ENCODE peak calls at places on chromosomes 16 and 17, in four cellular contexts. One of them, this sample, is unnamed.

GRCh38 chr16:80063028-80063767 is 462.7 kb upstream of the MAF start:
- DNase-seq in stomach: no peak
- DNase-seq in breast epithelium: no peak
- DNase-seq in K562: no peak
- DNase-seq in this sample: peak; percentile 42

GRCh38 chr17:49518346-49519078 is 23.4 kb downstream of the NGFR start:
- DNase-seq in stomach: no peak
- DNase-seq in breast epithelium: no peak
- DNase-seq in K562: no peak
- DNase-seq in this sample: no peak

GRCh38 chr16:28001184-28001583 is 62.3 kb downstream of the GSG1L start:
- DNase-seq in stomach: no peak
- DNase-seq in breast epithelium: no peak
- DNase-seq in K562: no peak
- DNase-seq in this sample: no peak

GRCh38 chr16:4011940-4012629 is 104.2 kb downstream of the ADCY9 start:
- DNase-seq in stomach: no peak
- DNase-seq in breast epithelium: no peak
- DNase-seq in K562: no peak
- DNase-seq in this sample: no peak

GRCh38 chr17:37698856-37699255 is 46.0 kb downstream of the HNF1B start:
- DNase-seq in stomach: no peak
- DNase-seq in breast epithelium: no peak
- DNase-seq in K562: no peak
- DNase-seq in this sample: no peak

GRCh38 chr17:42288078-42288984 is at the start of gene STAT5A:
- DNase-seq in stomach: peak; percentile 89
- DNase-seq in breast epithelium: peak; percentile 93
- DNase-seq in K562: peak; percentile 75
- DNase-seq in this sample: peak; percentile 84

GRCh38 chr16:66205287-66206167 is 161.0 kb upstream of the CDH5 start:
- DNase-seq in stomach: no peak
- DNase-seq in breast epithelium: no peak
- DNase-seq in K562: no peak
- DNase-seq in this sample: no peak

GRCh38 chr17:30151471-30151870 is 34.9 kb downstream of the NSRP1 start:
- DNase-seq in stomach: no peak
- DNase-seq in breast epithelium: no peak
- DNase-seq in K562: no peak
- DNase-seq in this sample: no peak

GRCh38 chr16:77238593-77238992 is 39.4 kb downstream of the SYCE1L start:
- DNase-seq in stomach: no peak
- DNase-seq in breast epithelium: no peak
- DNase-seq in K562: no peak
- DNase-seq in this sample: no peak

GRCh38 chr16:85313541-85314208 is 201.4 kb upstream of the CIBAR2 start:
- DNase-seq in stomach: no peak
- DNase-seq in breast epithelium: no peak
- DNase-seq in K562: no peak
- DNase-seq in this sample: peak; percentile 39

GRCh38 chr16:592518-593306 is 2.8 kb downstream of the RAB40C start:
- DNase-seq in stomach: peak; percentile 73
- DNase-seq in breast epithelium: no peak
- DNase-seq in K562: no peak
- DNase-seq in this sample: peak; percentile 89

GRCh38 chr16:7363397-7364053 is 30.9 kb downstream of the RBFOX1 start:
- DNase-seq in stomach: peak; percentile 33
- DNase-seq in breast epithelium: no peak
- DNase-seq in K562: no peak
- DNase-seq in this sample: no peak

GRCh38 chr17:63675607-63676539 is 24.1 kb downstream of the LIMD2 start:
- DNase-seq in stomach: peak; percentile 93
- DNase-seq in breast epithelium: peak; percentile 80
- DNase-seq in K562: peak; percentile 95
- DNase-seq in this sample: peak; percentile 94

GRCh38 chr17:33526753-33527152 is 233.7 kb upstream of the ASIC2 start:
- DNase-seq in stomach: no peak
- DNase-seq in breast epithelium: no peak
- DNase-seq in K562: no peak
- DNase-seq in this sample: no peak

GRCh38 chr16:70659546-70659945 is 13.2 kb downstream of the IL34 start:
- DNase-seq in stomach: no peak
- DNase-seq in breast epithelium: no peak
- DNase-seq in K562: no peak
- DNase-seq in this sample: no peak

GRCh38 chr17:7383742-7384488 is 3.0 kb downstream of the TNK1 start:
- DNase-seq in stomach: peak; percentile 34
- DNase-seq in breast epithelium: no peak
- DNase-seq in K562: no peak
- DNase-seq in this sample: no peak

DNA sequence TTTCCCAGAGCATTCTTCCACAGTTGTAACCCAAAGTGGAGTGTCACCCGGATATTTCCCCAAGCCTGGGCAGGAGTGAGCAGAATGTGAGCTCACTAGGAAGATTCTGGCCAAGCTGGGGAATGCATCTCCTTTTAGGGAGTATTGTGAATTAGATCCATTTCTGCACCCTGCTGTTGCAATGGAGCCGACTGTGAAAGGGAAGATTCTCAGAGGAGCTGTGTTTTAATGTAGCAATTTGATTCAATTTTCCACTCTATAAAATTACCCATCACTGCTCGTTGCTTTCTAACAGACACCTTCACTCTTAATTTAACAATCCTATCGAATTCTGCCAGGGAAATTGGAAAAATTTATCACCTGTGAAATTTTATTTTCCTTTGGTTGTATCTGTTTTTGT is 70.8 kb downstream of the SNX11 start:
- DNase-seq in stomach: no peak
- DNase-seq in breast epithelium: no peak
- DNase-seq in K562: no peak
- DNase-seq in this sample: no peak
- TF ChIP-seq POLR2AphosphoS5 in stomach: no peak
- TF ChIP-seq POLR2AphosphoS5 in breast epithelium: no peak
- TF ChIP-seq POLR2AphosphoS5 in K562: no peak
- TF ChIP-seq POLR2AphosphoS5 in this sample: no peak

DNA sequence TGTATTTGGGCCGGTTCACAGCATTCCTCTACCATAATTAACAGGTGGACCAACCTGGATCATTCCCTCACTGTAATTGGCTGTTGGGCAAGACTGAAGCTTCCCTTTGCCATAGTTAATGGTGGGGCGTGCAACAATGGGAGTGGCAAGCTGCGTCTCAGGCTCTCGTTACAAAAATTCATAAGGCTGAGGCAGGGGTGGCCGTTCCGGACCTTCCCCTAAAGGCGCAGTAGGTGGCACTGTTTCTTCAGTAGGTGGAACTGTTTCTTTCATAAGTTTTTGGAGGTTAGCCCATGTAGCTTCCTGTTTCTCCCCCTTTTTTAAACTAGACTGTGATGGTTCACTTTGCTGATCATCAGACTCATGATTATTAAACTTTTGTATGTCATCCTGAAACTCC is 17.0 kb upstream of the TMC5 start:
- DNase-seq in stomach: no peak
- DNase-seq in breast epithelium: no peak
- DNase-seq in K562: peak; percentile 41
- DNase-seq in this sample: no peak
- TF ChIP-seq CTCF in stomach: no peak
- TF ChIP-seq CTCF in breast epithelium: no peak
- TF ChIP-seq CTCF in K562: peak; percentile 43
- TF ChIP-seq CTCF in this sample: peak; percentile 24

GRCh38 chr17:44795928-44796327 is 34.2 kb downstream of the GJC1 start:
- DNase-seq in stomach: no peak
- DNase-seq in breast epithelium: no peak
- DNase-seq in K562: no peak
- DNase-seq in this sample: no peak

GRCh38 chr17:44796731-44797130 is 33.4 kb downstream of the GJC1 start:
- DNase-seq in stomach: no peak
- DNase-seq in breast epithelium: no peak
- DNase-seq in K562: no peak
- DNase-seq in this sample: no peak

GRCh38 chr17:44793885-44794698 is 35.3 kb downstream of the ADAM11 start:
- DNase-seq in stomach: no peak
- DNase-seq in breast epithelium: no peak
- DNase-seq in K562: no peak
- DNase-seq in this sample: no peak

GRCh38 chr17:44795421-44795820 is 34.7 kb downstream of the GJC1 start:
- DNase-seq in stomach: no peak
- DNase-seq in breast epithelium: no peak
- DNase-seq in K562: no peak
- DNase-seq in this sample: no peak

GRCh38 chr17:44794699-44795413 is 35.2 kb downstream of the GJC1 start:
- DNase-seq in stomach: no peak
- DNase-seq in breast epithelium: no peak
- DNase-seq in K562: peak; percentile 44
- DNase-seq in this sample: no peak
- TF ChIP-seq POLR2AphosphoS5 in stomach: no peak
- TF ChIP-seq POLR2AphosphoS5 in breast epithelium: no peak
- TF ChIP-seq POLR2AphosphoS5 in K562: no peak
- TF ChIP-seq POLR2AphosphoS5 in this sample: no peak

GRCh38 chr16:61797296-61797695 is 238.9 kb downstream of the CDH8 start:
- DNase-seq in stomach: no peak
- DNase-seq in breast epithelium: no peak
- DNase-seq in K562: no peak
- DNase-seq in this sample: no peak
- TF ChIP-seq CTCF in stomach: no peak
- TF ChIP-seq CTCF in breast epithelium: no peak
- TF ChIP-seq CTCF in K562: no peak
- TF ChIP-seq CTCF in this sample: no peak

DNA sequence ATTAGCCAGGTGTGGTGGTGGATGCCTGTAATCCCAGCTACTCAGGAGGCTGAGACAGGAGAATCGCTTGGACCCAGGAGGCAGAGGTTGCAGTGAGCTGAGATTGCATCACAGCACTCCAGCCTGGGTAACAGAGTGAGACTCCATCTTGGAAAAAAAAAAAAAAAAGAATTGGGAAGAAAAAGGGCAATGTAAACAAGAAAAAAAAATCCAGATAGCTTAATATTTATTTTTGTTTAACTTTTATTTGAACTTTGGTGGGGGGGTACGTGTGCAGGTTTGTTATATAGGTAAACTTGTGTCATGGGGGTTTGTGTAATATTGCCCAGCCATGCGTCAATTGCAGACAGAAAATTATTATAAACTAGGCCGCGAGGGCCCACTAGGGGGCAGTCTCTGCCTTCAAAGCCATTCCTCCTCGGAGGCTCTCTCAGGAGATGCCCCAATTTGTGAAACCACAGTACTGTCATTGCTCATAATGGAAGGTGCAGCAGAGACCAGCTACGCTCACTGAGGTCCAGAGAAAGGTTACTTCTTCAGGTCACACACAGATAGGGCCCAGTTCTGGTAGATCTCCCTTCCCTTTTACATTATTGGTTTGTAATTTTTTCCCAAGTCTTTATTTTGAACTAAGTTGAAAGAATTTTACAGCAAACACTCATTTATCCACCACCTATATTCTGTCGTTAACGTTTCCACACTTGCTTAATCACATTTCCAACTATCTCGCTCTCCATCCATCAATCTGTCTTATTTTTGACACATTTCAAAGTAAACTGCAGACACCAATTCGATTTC is 206.2 kb downstream of the PRKCB start:
- DNase-seq in stomach: peak; percentile 62
- DNase-seq in breast epithelium: no peak
- DNase-seq in K562: peak; percentile 77
- DNase-seq in this sample: peak; percentile 44
- TF ChIP-seq POLR2AphosphoS5 in stomach: no peak
- TF ChIP-seq POLR2AphosphoS5 in breast epithelium: no peak
- TF ChIP-seq POLR2AphosphoS5 in K562: no peak
- TF ChIP-seq POLR2AphosphoS5 in this sample: no peak

GRCh38 chr17:75876190-75876937 is 2.0 kb downstream of the TRIM47 start:
- DNase-seq in stomach: peak; percentile 79
- DNase-seq in breast epithelium: no peak
- DNase-seq in K562: no peak
- DNase-seq in this sample: no peak
- TF ChIP-seq CTCF in stomach: no peak
- TF ChIP-seq CTCF in breast epithelium: no peak
- TF ChIP-seq CTCF in K562: peak; percentile 9
- TF ChIP-seq CTCF in this sample: peak; percentile 39

GRCh38 chr17:2416010-2416734 is 15.3 kb upstream of the MNT start:
- DNase-seq in stomach: peak; percentile 95
- DNase-seq in breast epithelium: peak; percentile 91
- DNase-seq in K562: peak; percentile 85
- DNase-seq in this sample: peak; percentile 86
- TF ChIP-seq POLR2AphosphoS5 in stomach: no peak
- TF ChIP-seq POLR2AphosphoS5 in breast epithelium: peak; percentile 73
- TF ChIP-seq POLR2AphosphoS5 in K562: peak; percentile 30
- TF ChIP-seq POLR2AphosphoS5 in this sample: peak; percentile 87

DNA sequence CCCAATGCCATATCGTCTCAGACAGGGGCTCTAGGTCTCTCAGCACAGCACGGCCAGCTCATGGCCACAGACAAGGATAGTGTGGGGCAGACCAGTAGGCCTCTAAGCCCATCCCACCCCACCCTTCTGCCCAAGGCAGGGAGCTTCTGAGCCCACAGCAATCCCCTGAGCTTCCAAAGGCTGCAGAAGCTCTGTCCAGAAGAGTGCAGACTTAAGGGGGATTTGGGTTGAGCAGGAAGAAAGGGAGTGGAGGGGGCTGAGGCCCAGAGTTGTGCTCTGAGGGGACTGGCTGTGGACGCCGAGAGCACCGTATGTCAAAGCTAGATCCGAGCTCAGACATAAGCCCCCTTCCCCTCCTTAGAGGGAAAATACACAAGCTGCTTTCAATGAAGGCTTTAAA is 116.5 kb upstream of the RPL38 start:
- DNase-seq in stomach: no peak
- DNase-seq in breast epithelium: no peak
- DNase-seq in K562: no peak
- DNase-seq in this sample: no peak
- TF ChIP-seq CTCF in stomach: no peak
- TF ChIP-seq CTCF in breast epithelium: no peak
- TF ChIP-seq CTCF in K562: no peak
- TF ChIP-seq CTCF in this sample: no peak